ENCODE peak calls at places on chromosomes 12 and 14, in nine cellular contexts. P is stimulated activated CD4-positive, alpha-beta T cell treated with anti-CD3 and anti-CD28 coated beads, TNF-alpha, amount 100 ng/mL, for 48 hours; Q is hypothalamus; T is endothelial cell; A is left ventricle myocardium superior; D is retina; H is stromal cell of bone marrow; U is fibroblast of mammary gland; L is mesendoderm. G is an unnamed sample.

GRCh38 chr12:122184522-122184921 is 1.6 kb downstream of the LRRC43 start:
- DNase-seq in T (no peak), U (no peak), L (no peak), Q (no peak), A (no peak), H (no peak), P (no peak), D (no peak), G (no peak)

GRCh38 chr12:66279127-66279712 is 23.1 kb upstream of the HELB start:
- DNase-seq in T (peak), H (peak), A (no peak), L (peak), U (peak), P (no peak), D (no peak), Q (no peak), G (peak)

GRCh38 chr14:67232066-67232465 is 9.2 kb upstream of the PALS1 start:
- DNase-seq in A (no peak), U (no peak), T (no peak), Q (no peak), D (no peak), L (peak), H (no peak), P (no peak), G (no peak)

GRCh38 chr14:50000215-50001145 is 107.6 kb downstream of the ARF6 start:
- DNase-seq in T (no peak), D (peak), A (peak), U (peak), P (peak), L (peak), H (peak), Q (peak), G (peak)

GRCh38 chr12:46556820-46557524 is 184.4 kb upstream of the SLC38A2 start:
- DNase-seq in D (no peak), P (no peak), A (no peak), U (peak), H (peak), Q (no peak), T (no peak), L (no peak), G (no peak)

GRCh38 chr12:19151298-19151697 is 21.8 kb downstream of the PLEKHA5 start:
- DNase-seq in T (no peak), L (no peak), Q (no peak), D (no peak), A (no peak), P (no peak), H (no peak), U (no peak), G (no peak)

GRCh38 chr12:124152733-124153132 is 142.2 kb upstream of the RFLNA start:
- DNase-seq in T (no peak), P (no peak), D (peak), L (no peak), U (peak), A (no peak), Q (no peak), H (no peak), G (peak)

GRCh38 chr14:104746951-104747481 is 5.9 kb upstream of the SIVA1 start:
- DNase-seq in H (peak), Q (no peak), A (peak), U (no peak), T (no peak), L (no peak), P (no peak), D (no peak), G (peak)

GRCh38 chr14:32620303-32620702 is 291.2 kb downstream of the AKAP6 start:
- DNase-seq in U (peak), D (no peak), L (no peak), Q (no peak), H (no peak), A (no peak), P (no peak), T (no peak), G (no peak)

GRCh38 chr12:88156075-88156654 is 14.1 kb downstream of the TMTC3 start:
- DNase-seq in H (no peak), P (no peak), D (no peak), Q (no peak), U (no peak), T (no peak), A (no peak), L (no peak), G (no peak)

GRCh38 chr12:124307556-124307825 is 12.6 kb downstream of the RFLNA start:
- DNase-seq in H (no peak), T (no peak), P (no peak), Q (no peak), L (no peak), D (no peak), U (no peak), A (no peak), G (no peak)

GRCh38 chr12:57106021-57106708 is 5.0 kb downstream of the STAT6 start:
- DNase-seq in D (no peak), U (no peak), Q (no peak), H (no peak), T (no peak), L (no peak), P (no peak), A (peak), G (no peak)

GRCh38 chr12:88247241-88247643 is 105.1 kb downstream of the TMTC3 start:
- DNase-seq in P (no peak), H (peak), D (no peak), L (no peak), A (no peak), U (peak), Q (no peak), T (no peak), G (peak)

GRCh38 chr12:109098142-109098652 is 800 bp downstream of the UNG start:
- DNase-seq in L (no peak), Q (no peak), T (no peak), H (peak), P (no peak), U (peak), A (peak), D (no peak), G (peak)

GRCh38 chr12:65858831-65859230 is 34.5 kb downstream of the HMGA2 start:
- DNase-seq in T (no peak), L (no peak), D (no peak), A (no peak), Q (no peak), U (peak), P (no peak), H (no peak), G (peak)

GRCh38 chr12:79186506-79186905 is 321.9 kb downstream of the SYT1 start:
- DNase-seq in Q (no peak), T (no peak), U (no peak), P (no peak), D (no peak), A (no peak), H (no peak), L (no peak), G (no peak)

GRCh38 chr14:40394634-40395340 is 962.6 kb upstream of the FBXO33 start:
- DNase-seq in U (peak), T (no peak), Q (no peak), H (no peak), P (no peak), A (no peak), L (no peak), D (no peak), G (no peak)

G was measured in GM03348.